ENCODE peak calls at places on chromosomes 2 and 18, in six cellular contexts. One of them, this sample, is unnamed.

GRCh38 chr2:60553992-60554648 is 666 bp upstream of the BCL11A start:
- DNase-seq in suprapubic skin: no peak
- DNase-seq in neural crest cell: no peak
- DNase-seq in GM10248: peak
- DNase-seq in adrenal gland: peak
- DNase-seq in choroid plexus epithelial cell: peak
- DNase-seq in this sample: no peak

GRCh38 chr2:240245706-240246105 is 105.2 kb upstream of the OTOS start:
- DNase-seq in neural crest cell: no peak
- DNase-seq in suprapubic skin: peak
- DNase-seq in choroid plexus epithelial cell: peak
- DNase-seq in adrenal gland: no peak
- DNase-seq in GM10248: no peak
- DNase-seq in this sample: peak

GRCh38 chr18:56068030-56068671 is 480.2 kb upstream of the TCF4 start:
- DNase-seq in GM10248: no peak
- DNase-seq in adrenal gland: no peak
- DNase-seq in suprapubic skin: no peak
- DNase-seq in neural crest cell: no peak
- DNase-seq in choroid plexus epithelial cell: peak
- DNase-seq in this sample: no peak

GRCh38 chr2:121855456-121855985 is 100.1 kb downstream of the TSN start:
- DNase-seq in neural crest cell: no peak
- DNase-seq in choroid plexus epithelial cell: no peak
- DNase-seq in GM10248: no peak
- DNase-seq in adrenal gland: no peak
- DNase-seq in suprapubic skin: no peak
- DNase-seq in this sample: no peak

GRCh38 chr18:12703714-12704113 is 872 bp downstream of the PSMG2 start:
- DNase-seq in neural crest cell: no peak
- DNase-seq in suprapubic skin: no peak
- DNase-seq in adrenal gland: no peak
- DNase-seq in GM10248: no peak
- DNase-seq in choroid plexus epithelial cell: peak
- DNase-seq in this sample: no peak

GRCh38 chr2:221283896-221284295 is 288.2 kb downstream of the EPHA4 start:
- DNase-seq in adrenal gland: no peak
- DNase-seq in suprapubic skin: no peak
- DNase-seq in GM10248: no peak
- DNase-seq in choroid plexus epithelial cell: no peak
- DNase-seq in neural crest cell: no peak
- DNase-seq in this sample: no peak

GRCh38 chr2:215536476-215536875 is 100.6 kb upstream of the FN1 start:
- DNase-seq in choroid plexus epithelial cell: peak
- DNase-seq in GM10248: no peak
- DNase-seq in neural crest cell: no peak
- DNase-seq in suprapubic skin: no peak
- DNase-seq in adrenal gland: no peak
- DNase-seq in this sample: no peak

GRCh38 chr2:238908960-238909951 is 61.4 kb downstream of the TWIST2 start:
- DNase-seq in adrenal gland: no peak
- DNase-seq in suprapubic skin: peak
- DNase-seq in neural crest cell: peak
- DNase-seq in GM10248: no peak
- DNase-seq in choroid plexus epithelial cell: peak
- DNase-seq in this sample: no peak

GRCh38 chr18:69817335-69817935 is 130.2 kb downstream of the CD226 start:
- DNase-seq in choroid plexus epithelial cell: peak
- DNase-seq in adrenal gland: no peak
- DNase-seq in neural crest cell: no peak
- DNase-seq in GM10248: no peak
- DNase-seq in suprapubic skin: no peak
- DNase-seq in this sample: no peak

GRCh38 chr2:5250482-5250881 is 441.7 kb upstream of the SOX11 start:
- DNase-seq in adrenal gland: no peak
- DNase-seq in suprapubic skin: no peak
- DNase-seq in GM10248: no peak
- DNase-seq in choroid plexus epithelial cell: peak
- DNase-seq in neural crest cell: no peak
- DNase-seq in this sample: no peak

GRCh38 chr2:220191031-220191430 is 563.6 kb downstream of the SLC4A3 start:
- DNase-seq in GM10248: no peak
- DNase-seq in choroid plexus epithelial cell: no peak
- DNase-seq in suprapubic skin: no peak
- DNase-seq in neural crest cell: no peak
- DNase-seq in adrenal gland: no peak
- DNase-seq in this sample: no peak

GRCh38 chr2:112166801-112167499 is 28.8 kb downstream of the FBLN7 start:
- DNase-seq in adrenal gland: no peak
- DNase-seq in GM10248: no peak
- DNase-seq in neural crest cell: no peak
- DNase-seq in suprapubic skin: no peak
- DNase-seq in choroid plexus epithelial cell: no peak
- DNase-seq in this sample: no peak

GRCh38 chr2:215904101-215904500 is 109.2 kb downstream of the MREG start:
- DNase-seq in GM10248: no peak
- DNase-seq in choroid plexus epithelial cell: peak
- DNase-seq in adrenal gland: no peak
- DNase-seq in neural crest cell: no peak
- DNase-seq in suprapubic skin: no peak
- DNase-seq in this sample: no peak

GRCh38 chr18:76451475-76452331 is 43.3 kb downstream of the ZNF516 start:
- DNase-seq in adrenal gland: no peak
- DNase-seq in suprapubic skin: no peak
- DNase-seq in choroid plexus epithelial cell: no peak
- DNase-seq in neural crest cell: peak
- DNase-seq in GM10248: no peak
- DNase-seq in this sample: no peak

GRCh38 chr2:175449616-175450015 is 268.1 kb upstream of the ATP5MC3 start:
- DNase-seq in neural crest cell: no peak
- DNase-seq in adrenal gland: no peak
- DNase-seq in choroid plexus epithelial cell: no peak
- DNase-seq in GM10248: no peak
- DNase-seq in suprapubic skin: no peak
- DNase-seq in this sample: no peak

GRCh38 chr2:109331864-109332848 is 203.2 kb downstream of the SH3RF3 start:
- DNase-seq in adrenal gland: peak
- DNase-seq in neural crest cell: no peak
- DNase-seq in choroid plexus epithelial cell: peak
- DNase-seq in suprapubic skin: peak
- DNase-seq in GM10248: no peak
- DNase-seq in this sample: peak

GRCh38 chr2:223696719-223697118 is 94.6 kb upstream of the SCG2 start:
- DNase-seq in adrenal gland: no peak
- DNase-seq in suprapubic skin: no peak
- DNase-seq in choroid plexus epithelial cell: no peak
- DNase-seq in GM10248: no peak
- DNase-seq in neural crest cell: no peak
- DNase-seq in this sample: no peak

GRCh38 chr2:78940998-78941397 is 84.5 kb upstream of the REG3G start:
- DNase-seq in neural crest cell: no peak
- DNase-seq in adrenal gland: no peak
- DNase-seq in GM10248: no peak
- DNase-seq in suprapubic skin: no peak
- DNase-seq in choroid plexus epithelial cell: no peak
- DNase-seq in this sample: no peak

GRCh38 chr2:25856377-25856776 is 21.9 kb downstream of the ASXL2 start:
- DNase-seq in choroid plexus epithelial cell: no peak
- DNase-seq in adrenal gland: no peak
- DNase-seq in suprapubic skin: no peak
- DNase-seq in GM10248: no peak
- DNase-seq in neural crest cell: no peak
- DNase-seq in this sample: no peak

GRCh38 chr2:25855065-25855464 is 23.2 kb downstream of the ASXL2 start:
- DNase-seq in GM10248: no peak
- DNase-seq in adrenal gland: no peak
- DNase-seq in suprapubic skin: no peak
- DNase-seq in neural crest cell: no peak
- DNase-seq in choroid plexus epithelial cell: no peak
- DNase-seq in this sample: no peak

GRCh38 chr2:25854613-25855012 is 23.7 kb downstream of the ASXL2 start:
- DNase-seq in suprapubic skin: no peak
- DNase-seq in choroid plexus epithelial cell: no peak
- DNase-seq in GM10248: no peak
- DNase-seq in adrenal gland: peak
- DNase-seq in neural crest cell: no peak
- DNase-seq in this sample: no peak

GRCh38 chr2:25853038-25853638 is 25.1 kb downstream of the ASXL2 start:
- DNase-seq in choroid plexus epithelial cell: no peak
- DNase-seq in neural crest cell: no peak
- DNase-seq in adrenal gland: no peak
- DNase-seq in GM10248: peak
- DNase-seq in suprapubic skin: no peak
- DNase-seq in this sample: no peak

DNA sequence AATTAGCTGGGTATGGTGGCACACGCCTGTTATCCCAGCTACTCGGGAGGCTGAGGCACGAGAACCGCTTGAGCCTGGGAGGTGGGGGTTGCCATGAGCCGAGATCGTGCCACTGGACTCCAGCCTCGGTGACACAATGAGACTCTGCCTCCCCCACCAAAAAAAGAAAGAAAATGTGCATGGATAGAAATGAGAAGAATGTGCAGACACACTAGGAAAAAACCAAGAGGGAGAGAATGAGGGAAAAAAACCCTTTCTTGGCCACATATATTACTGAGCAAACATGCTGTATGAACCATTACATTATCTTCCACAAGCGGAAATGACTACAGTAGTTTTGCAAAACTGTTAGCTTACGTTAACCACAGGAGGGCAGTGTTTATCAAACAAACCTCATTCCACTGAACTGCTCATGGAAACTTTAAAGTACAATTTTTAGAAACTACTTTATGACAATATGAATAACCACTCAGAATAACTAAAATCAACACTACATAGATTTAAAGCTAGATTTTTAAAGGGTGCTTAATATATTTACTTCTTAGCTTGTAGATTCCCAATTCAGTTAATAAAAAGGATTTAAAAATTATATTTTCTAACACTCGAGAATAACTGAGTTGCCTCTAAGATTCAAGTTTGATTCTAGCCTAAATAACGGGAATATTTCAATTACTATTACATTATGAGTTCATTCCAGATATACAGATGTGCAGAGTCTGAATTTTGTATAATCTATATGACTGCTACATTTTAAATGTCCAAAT is 26.4 kb downstream of the ASXL2 start:
- DNase-seq in adrenal gland: peak
- DNase-seq in suprapubic skin: no peak
- DNase-seq in GM10248: peak
- DNase-seq in choroid plexus epithelial cell: peak
- DNase-seq in neural crest cell: no peak
- DNase-seq in this sample: no peak
- TF ChIP-seq CTCF in adrenal gland: peak
- TF ChIP-seq CTCF in suprapubic skin: peak
- TF ChIP-seq CTCF in GM10248: peak
- TF ChIP-seq CTCF in choroid plexus epithelial cell: peak
- TF ChIP-seq CTCF in neural crest cell: peak
- TF ChIP-seq CTCF in this sample: peak

DNA sequence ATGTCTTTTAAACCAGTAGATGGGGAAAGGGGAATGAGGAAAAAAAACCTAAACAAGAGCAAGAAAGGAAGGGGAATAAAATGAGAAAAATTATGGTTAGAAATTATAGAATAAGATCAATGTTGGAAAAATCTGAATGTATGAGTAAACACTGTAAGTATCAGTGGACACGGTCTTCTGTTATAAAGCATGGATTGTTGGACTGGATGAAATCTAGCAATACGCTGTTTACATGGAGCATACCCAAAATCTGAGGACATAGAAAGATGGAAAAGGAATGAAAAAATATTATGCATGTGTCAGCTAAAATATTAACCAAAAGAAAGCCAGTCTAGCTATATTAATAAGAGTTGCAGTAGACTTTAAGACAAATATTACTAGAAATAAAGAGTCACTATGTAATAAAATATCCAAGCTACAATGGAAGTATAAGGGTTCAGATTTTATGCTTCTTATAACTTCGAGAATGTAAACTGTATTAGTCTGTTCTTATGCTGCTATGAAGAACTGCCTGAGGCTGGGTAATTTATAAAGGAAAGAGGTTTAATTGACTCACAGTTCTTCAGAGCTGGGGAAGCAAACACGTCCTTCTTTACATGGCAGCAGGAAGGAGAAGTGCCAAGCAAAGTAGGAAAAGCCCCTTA is 32.4 kb downstream of the DDX1 start:
- DNase-seq in neural crest cell: no peak
- DNase-seq in suprapubic skin: no peak
- DNase-seq in GM10248: no peak
- DNase-seq in adrenal gland: no peak
- DNase-seq in choroid plexus epithelial cell: no peak
- DNase-seq in this sample: no peak
- TF ChIP-seq CTCF in neural crest cell: no peak
- TF ChIP-seq CTCF in suprapubic skin: no peak
- TF ChIP-seq CTCF in GM10248: no peak
- TF ChIP-seq CTCF in adrenal gland: no peak
- TF ChIP-seq CTCF in choroid plexus epithelial cell: no peak
- TF ChIP-seq CTCF in this sample: no peak

GRCh38 chr2:62727876-62728566 is 22.5 kb downstream of the EHBP1 start:
- DNase-seq in neural crest cell: no peak
- DNase-seq in adrenal gland: no peak
- DNase-seq in suprapubic skin: no peak
- DNase-seq in choroid plexus epithelial cell: no peak
- DNase-seq in GM10248: no peak
- DNase-seq in this sample: no peak
- TF ChIP-seq CTCF in neural crest cell: no peak
- TF ChIP-seq CTCF in adrenal gland: no peak
- TF ChIP-seq CTCF in suprapubic skin: no peak
- TF ChIP-seq CTCF in choroid plexus epithelial cell: no peak
- TF ChIP-seq CTCF in GM10248: no peak
- TF ChIP-seq CTCF in this sample: no peak

GRCh38 chr2:230812041-230812440 is 52.7 kb upstream of the ITM2C start:
- DNase-seq in neural crest cell: no peak
- DNase-seq in choroid plexus epithelial cell: no peak
- DNase-seq in suprapubic skin: no peak
- DNase-seq in GM10248: no peak
- DNase-seq in adrenal gland: no peak
- DNase-seq in this sample: no peak

GRCh38 chr2:230819433-230819832 is 45.3 kb upstream of the ITM2C start:
- DNase-seq in choroid plexus epithelial cell: no peak
- DNase-seq in GM10248: no peak
- DNase-seq in neural crest cell: no peak
- DNase-seq in adrenal gland: no peak
- DNase-seq in suprapubic skin: no peak
- DNase-seq in this sample: no peak

GRCh38 chr2:230811508-230811907 is 53.2 kb upstream of the ITM2C start:
- DNase-seq in neural crest cell: no peak
- DNase-seq in GM10248: no peak
- DNase-seq in choroid plexus epithelial cell: peak
- DNase-seq in suprapubic skin: no peak
- DNase-seq in adrenal gland: no peak
- DNase-seq in this sample: no peak

GRCh38 chr2:230816735-230817134 is 48.0 kb upstream of the ITM2C start:
- DNase-seq in choroid plexus epithelial cell: no peak
- DNase-seq in suprapubic skin: no peak
- DNase-seq in neural crest cell: no peak
- DNase-seq in adrenal gland: peak
- DNase-seq in GM10248: no peak
- DNase-seq in this sample: no peak

DNA sequence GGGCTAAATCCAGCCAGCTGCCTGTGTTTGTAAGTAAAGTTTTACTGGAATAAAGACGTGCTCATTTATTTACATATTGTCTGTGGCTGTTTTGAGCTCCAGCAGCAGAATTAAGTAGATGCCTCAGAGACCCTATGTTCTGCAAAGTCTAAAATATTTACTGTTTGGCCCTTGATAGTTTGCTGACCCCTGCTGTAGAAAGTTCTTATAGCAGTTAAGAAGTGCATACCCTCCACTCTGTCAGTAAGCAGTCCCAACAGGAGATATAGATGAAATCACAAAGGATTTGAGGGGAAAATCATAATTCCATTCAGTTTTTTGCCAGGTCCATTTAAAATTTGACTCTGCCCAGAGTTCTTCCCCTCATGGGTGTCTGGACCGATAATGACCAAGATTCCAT is 50.1 kb upstream of the ITM2C start:
- DNase-seq in adrenal gland: no peak
- DNase-seq in neural crest cell: no peak
- DNase-seq in choroid plexus epithelial cell: peak
- DNase-seq in GM10248: peak
- DNase-seq in suprapubic skin: no peak
- DNase-seq in this sample: no peak
- TF ChIP-seq CTCF in adrenal gland: peak
- TF ChIP-seq CTCF in neural crest cell: peak
- TF ChIP-seq CTCF in choroid plexus epithelial cell: peak
- TF ChIP-seq CTCF in GM10248: peak
- TF ChIP-seq CTCF in suprapubic skin: no peak
- TF ChIP-seq CTCF in this sample: peak